ENCODE peak calls at places on chromosomes 6 and 20, in nine cellular contexts. One of them, this sample, is unnamed.

GRCh38 chr20:52484438-52484837 is 292.9 kb upstream of the ZFP64 start:
- DNase-seq in GM10248: no peak
- DNase-seq in LoVo: no peak
- DNase-seq in effector CD4-positive, alpha-beta T cell: no peak
- DNase-seq in stromal cell of bone marrow: peak; percentile 20
- DNase-seq in stimulated activated CD8-positive, alpha-beta memory T cell treated with anti-CD3 and anti-CD28 coated beads, Interleukin-4, amount 100 ng/mL, for 48 hours: no peak
- DNase-seq in iPS DF 6.9: no peak
- DNase-seq in RPMI7951: peak; percentile 10
- DNase-seq in hippocampal formation: no peak
- DNase-seq in this sample: peak; percentile 100

GRCh38 chr20:270517-270916 is 13.0 kb downstream of the DEFB132 start:
- DNase-seq in GM10248: no peak
- DNase-seq in LoVo: no peak
- DNase-seq in effector CD4-positive, alpha-beta T cell: no peak
- DNase-seq in stromal cell of bone marrow: no peak
- DNase-seq in stimulated activated CD8-positive, alpha-beta memory T cell treated with anti-CD3 and anti-CD28 coated beads, Interleukin-4, amount 100 ng/mL, for 48 hours: peak; percentile 12
- DNase-seq in iPS DF 6.9: no peak
- DNase-seq in RPMI7951: no peak
- DNase-seq in hippocampal formation: no peak
- DNase-seq in this sample: no peak

GRCh38 chr6:108549241-108549640 is 11.5 kb upstream of the FOXO3 start:
- DNase-seq in GM10248: no peak
- DNase-seq in LoVo: no peak
- DNase-seq in effector CD4-positive, alpha-beta T cell: no peak
- DNase-seq in stromal cell of bone marrow: no peak
- DNase-seq in stimulated activated CD8-positive, alpha-beta memory T cell treated with anti-CD3 and anti-CD28 coated beads, Interleukin-4, amount 100 ng/mL, for 48 hours: no peak
- DNase-seq in iPS DF 6.9: no peak
- DNase-seq in RPMI7951: no peak
- DNase-seq in hippocampal formation: no peak
- DNase-seq in this sample: no peak

GRCh38 chr6:145815351-145815772 is 767 bp upstream of the FBXO30 start:
- DNase-seq in GM10248: peak; percentile 28
- DNase-seq in LoVo: peak; percentile 36
- DNase-seq in effector CD4-positive, alpha-beta T cell: no peak
- DNase-seq in stromal cell of bone marrow: no peak
- DNase-seq in stimulated activated CD8-positive, alpha-beta memory T cell treated with anti-CD3 and anti-CD28 coated beads, Interleukin-4, amount 100 ng/mL, for 48 hours: no peak
- DNase-seq in iPS DF 6.9: no peak
- DNase-seq in RPMI7951: peak; percentile 35
- DNase-seq in hippocampal formation: no peak
- DNase-seq in this sample: no peak

GRCh38 chr6:3292431-3293197 is 33.9 kb downstream of the PSMG4 start:
- DNase-seq in GM10248: no peak
- DNase-seq in LoVo: no peak
- DNase-seq in effector CD4-positive, alpha-beta T cell: no peak
- DNase-seq in stromal cell of bone marrow: no peak
- DNase-seq in stimulated activated CD8-positive, alpha-beta memory T cell treated with anti-CD3 and anti-CD28 coated beads, Interleukin-4, amount 100 ng/mL, for 48 hours: no peak
- DNase-seq in iPS DF 6.9: no peak
- DNase-seq in RPMI7951: no peak
- DNase-seq in hippocampal formation: no peak
- DNase-seq in this sample: no peak

GRCh38 chr6:72422126-72422680 is 199.7 kb upstream of the KCNQ5 start:
- DNase-seq in GM10248: no peak
- DNase-seq in LoVo: peak; percentile 16
- DNase-seq in effector CD4-positive, alpha-beta T cell: no peak
- DNase-seq in stromal cell of bone marrow: no peak
- DNase-seq in stimulated activated CD8-positive, alpha-beta memory T cell treated with anti-CD3 and anti-CD28 coated beads, Interleukin-4, amount 100 ng/mL, for 48 hours: no peak
- DNase-seq in iPS DF 6.9: no peak
- DNase-seq in RPMI7951: no peak
- DNase-seq in hippocampal formation: no peak
- DNase-seq in this sample: peak; percentile 18

GRCh38 chr20:57647006-57647932 is 27.0 kb upstream of the ZBP1 start:
- DNase-seq in GM10248: no peak
- DNase-seq in LoVo: no peak
- DNase-seq in effector CD4-positive, alpha-beta T cell: no peak
- DNase-seq in stromal cell of bone marrow: no peak
- DNase-seq in stimulated activated CD8-positive, alpha-beta memory T cell treated with anti-CD3 and anti-CD28 coated beads, Interleukin-4, amount 100 ng/mL, for 48 hours: no peak
- DNase-seq in iPS DF 6.9: no peak
- DNase-seq in RPMI7951: no peak
- DNase-seq in hippocampal formation: no peak
- DNase-seq in this sample: no peak

GRCh38 chr20:32539817-32540675 is 45.1 kb downstream of the NOL4L start:
- DNase-seq in GM10248: no peak
- DNase-seq in LoVo: no peak
- DNase-seq in effector CD4-positive, alpha-beta T cell: peak; percentile 54
- DNase-seq in stromal cell of bone marrow: no peak
- DNase-seq in stimulated activated CD8-positive, alpha-beta memory T cell treated with anti-CD3 and anti-CD28 coated beads, Interleukin-4, amount 100 ng/mL, for 48 hours: peak; percentile 75
- DNase-seq in iPS DF 6.9: no peak
- DNase-seq in RPMI7951: no peak
- DNase-seq in hippocampal formation: no peak
- DNase-seq in this sample: no peak

GRCh38 chr6:114712129-114712662 is 369.4 kb upstream of the HS3ST5 start:
- DNase-seq in GM10248: no peak
- DNase-seq in LoVo: no peak
- DNase-seq in effector CD4-positive, alpha-beta T cell: no peak
- DNase-seq in stromal cell of bone marrow: no peak
- DNase-seq in stimulated activated CD8-positive, alpha-beta memory T cell treated with anti-CD3 and anti-CD28 coated beads, Interleukin-4, amount 100 ng/mL, for 48 hours: no peak
- DNase-seq in iPS DF 6.9: no peak
- DNase-seq in RPMI7951: no peak
- DNase-seq in hippocampal formation: no peak
- DNase-seq in this sample: no peak

GRCh38 chr6:3908223-3908622 is 59.0 kb downstream of the FAM50B start:
- DNase-seq in GM10248: no peak
- DNase-seq in LoVo: no peak
- DNase-seq in effector CD4-positive, alpha-beta T cell: no peak
- DNase-seq in stromal cell of bone marrow: no peak
- DNase-seq in stimulated activated CD8-positive, alpha-beta memory T cell treated with anti-CD3 and anti-CD28 coated beads, Interleukin-4, amount 100 ng/mL, for 48 hours: no peak
- DNase-seq in iPS DF 6.9: no peak
- DNase-seq in RPMI7951: no peak
- DNase-seq in hippocampal formation: no peak
- DNase-seq in this sample: no peak

GRCh38 chr6:26309731-26310142 is 55.3 kb upstream of the BTN3A2 start:
- DNase-seq in GM10248: no peak
- DNase-seq in LoVo: peak; percentile 73
- DNase-seq in effector CD4-positive, alpha-beta T cell: no peak
- DNase-seq in stromal cell of bone marrow: no peak
- DNase-seq in stimulated activated CD8-positive, alpha-beta memory T cell treated with anti-CD3 and anti-CD28 coated beads, Interleukin-4, amount 100 ng/mL, for 48 hours: no peak
- DNase-seq in iPS DF 6.9: no peak
- DNase-seq in RPMI7951: peak; percentile 94
- DNase-seq in hippocampal formation: no peak
- DNase-seq in this sample: peak; percentile 82

GRCh38 chr20:44133424-44133823 is 53.6 kb downstream of the JPH2 start:
- DNase-seq in GM10248: no peak
- DNase-seq in LoVo: no peak
- DNase-seq in effector CD4-positive, alpha-beta T cell: no peak
- DNase-seq in stromal cell of bone marrow: no peak
- DNase-seq in stimulated activated CD8-positive, alpha-beta memory T cell treated with anti-CD3 and anti-CD28 coated beads, Interleukin-4, amount 100 ng/mL, for 48 hours: no peak
- DNase-seq in iPS DF 6.9: no peak
- DNase-seq in RPMI7951: no peak
- DNase-seq in hippocampal formation: no peak
- DNase-seq in this sample: no peak

GRCh38 chr6:30603961-30604360 is 13.1 kb downstream of the PPP1R10 start:
- DNase-seq in GM10248: no peak
- DNase-seq in LoVo: no peak
- DNase-seq in effector CD4-positive, alpha-beta T cell: no peak
- DNase-seq in stromal cell of bone marrow: no peak
- DNase-seq in stimulated activated CD8-positive, alpha-beta memory T cell treated with anti-CD3 and anti-CD28 coated beads, Interleukin-4, amount 100 ng/mL, for 48 hours: no peak
- DNase-seq in iPS DF 6.9: no peak
- DNase-seq in RPMI7951: no peak
- DNase-seq in hippocampal formation: no peak
- DNase-seq in this sample: no peak

GRCh38 chr6:62819640-62820039 is 391.6 kb upstream of the FKBP1C start:
- DNase-seq in GM10248: no peak
- DNase-seq in LoVo: no peak
- DNase-seq in effector CD4-positive, alpha-beta T cell: no peak
- DNase-seq in stromal cell of bone marrow: no peak
- DNase-seq in stimulated activated CD8-positive, alpha-beta memory T cell treated with anti-CD3 and anti-CD28 coated beads, Interleukin-4, amount 100 ng/mL, for 48 hours: no peak
- DNase-seq in iPS DF 6.9: no peak
- DNase-seq in RPMI7951: no peak
- DNase-seq in hippocampal formation: no peak
- DNase-seq in this sample: no peak

GRCh38 chr6:135888818-135889217 is 37.3 kb downstream of the PDE7B start:
- DNase-seq in GM10248: no peak
- DNase-seq in LoVo: no peak
- DNase-seq in effector CD4-positive, alpha-beta T cell: no peak
- DNase-seq in stromal cell of bone marrow: no peak
- DNase-seq in stimulated activated CD8-positive, alpha-beta memory T cell treated with anti-CD3 and anti-CD28 coated beads, Interleukin-4, amount 100 ng/mL, for 48 hours: no peak
- DNase-seq in iPS DF 6.9: no peak
- DNase-seq in RPMI7951: no peak
- DNase-seq in hippocampal formation: no peak
- DNase-seq in this sample: no peak

GRCh38 chr6:151021878-151022277 is 156.4 kb downstream of the MTHFD1L start:
- DNase-seq in GM10248: no peak
- DNase-seq in LoVo: no peak
- DNase-seq in effector CD4-positive, alpha-beta T cell: no peak
- DNase-seq in stromal cell of bone marrow: no peak
- DNase-seq in stimulated activated CD8-positive, alpha-beta memory T cell treated with anti-CD3 and anti-CD28 coated beads, Interleukin-4, amount 100 ng/mL, for 48 hours: no peak
- DNase-seq in iPS DF 6.9: no peak
- DNase-seq in RPMI7951: peak; percentile 67
- DNase-seq in hippocampal formation: no peak
- DNase-seq in this sample: no peak

GRCh38 chr20:20547221-20547875 is 165.1 kb downstream of the RALGAPA2 start:
- DNase-seq in GM10248: no peak
- DNase-seq in LoVo: no peak
- DNase-seq in effector CD4-positive, alpha-beta T cell: no peak
- DNase-seq in stromal cell of bone marrow: no peak
- DNase-seq in stimulated activated CD8-positive, alpha-beta memory T cell treated with anti-CD3 and anti-CD28 coated beads, Interleukin-4, amount 100 ng/mL, for 48 hours: no peak
- DNase-seq in iPS DF 6.9: no peak
- DNase-seq in RPMI7951: peak; percentile 85
- DNase-seq in hippocampal formation: no peak
- DNase-seq in this sample: no peak

GRCh38 chr20:18837710-18838109 is 24.1 kb downstream of the SCP2D1 start:
- DNase-seq in GM10248: no peak
- DNase-seq in LoVo: no peak
- DNase-seq in effector CD4-positive, alpha-beta T cell: no peak
- DNase-seq in stromal cell of bone marrow: no peak
- DNase-seq in stimulated activated CD8-positive, alpha-beta memory T cell treated with anti-CD3 and anti-CD28 coated beads, Interleukin-4, amount 100 ng/mL, for 48 hours: no peak
- DNase-seq in iPS DF 6.9: no peak
- DNase-seq in RPMI7951: no peak
- DNase-seq in hippocampal formation: no peak
- DNase-seq in this sample: no peak

GRCh38 chr6:115091461-115091860 is 748.6 kb upstream of the HS3ST5 start:
- DNase-seq in GM10248: no peak
- DNase-seq in LoVo: no peak
- DNase-seq in effector CD4-positive, alpha-beta T cell: no peak
- DNase-seq in stromal cell of bone marrow: no peak
- DNase-seq in stimulated activated CD8-positive, alpha-beta memory T cell treated with anti-CD3 and anti-CD28 coated beads, Interleukin-4, amount 100 ng/mL, for 48 hours: no peak
- DNase-seq in iPS DF 6.9: no peak
- DNase-seq in RPMI7951: no peak
- DNase-seq in hippocampal formation: no peak
- DNase-seq in this sample: peak; percentile 20